ENCODE peak calls at places on chromosomes 13 and 19, in seven cellular contexts. J, L, D, P, K, F and A are unnamed samples.
A peak's percentile ranks its signal among the peaks of the same experiment; 100 is the strongest.

GRCh38 chr13:97879646-97880297 is 73.7 kb upstream of the IPO5 start:
- DNase-seq in L (peak; percentile 39), P (peak; percentile 54), D (peak; percentile 12), J (no peak), K (peak; percentile 91), F (peak; percentile 80), A (peak; percentile 87)

GRCh38 chr13:45828253-45828968 is 23.1 kb downstream of the SIAH3 start:
- DNase-seq in P (no peak), K (no peak), F (no peak), J (no peak), L (peak; percentile 49), D (no peak), A (no peak)

GRCh38 chr13:51453308-51453958 is 597 bp upstream of the INTS6 start:
- DNase-seq in D (no peak), P (no peak), F (no peak), L (peak; percentile 74), K (peak; percentile 87), J (peak; percentile 91), A (no peak)

GRCh38 chr13:68056816-68057710 is 826.9 kb upstream of the PCDH9 start:
- DNase-seq in J (peak; percentile 20), D (no peak), L (peak; percentile 50), P (peak; percentile 72), F (peak; percentile 24), K (no peak), A (peak; percentile 83)

GRCh38 chr13:104460553-104460952 is 1394.3 kb upstream of the SLC10A2 start:
- DNase-seq in P (peak; percentile 6), L (no peak), F (peak; percentile 39), J (no peak), K (no peak), D (no peak), A (peak; percentile 19)

GRCh38 chr13:52652980-52653303 is 306 bp downstream of the SUGT1 start:
- DNase-seq in D (no peak), J (no peak), K (no peak), L (no peak), P (no peak), F (no peak), A (no peak)

GRCh38 chr13:41492432-41493267 is 35.3 kb downstream of the RGCC start:
- DNase-seq in D (no peak), P (no peak), J (no peak), K (no peak), F (no peak), L (no peak), A (no peak)

GRCh38 chr19:17488593-17489391 is 18.5 kb downstream of the SLC27A1 start:
- DNase-seq in F (peak; percentile 25), P (peak; percentile 43), J (peak; percentile 95), D (peak; percentile 83), K (peak; percentile 46), L (peak; percentile 99), A (peak; percentile 92)

GRCh38 chr19:49591731-49592485 is 926 bp downstream of the PRR12 start:
- DNase-seq in D (no peak), J (peak; percentile 55), K (peak; percentile 76), F (peak; percentile 38), L (peak; percentile 82), P (peak; percentile 47), A (peak; percentile 57)

GRCh38 chr19:40214936-40215335 is 3.2 kb downstream of the TTC9B start:
- DNase-seq in D (no peak), K (no peak), J (no peak), P (no peak), L (no peak), F (no peak), A (no peak)

GRCh38 chr19:2089001-2089711 is 7.0 kb downstream of the MOB3A start:
- DNase-seq in D (no peak), L (no peak), K (peak; percentile 52), P (peak; percentile 93), F (no peak), J (no peak), A (peak; percentile 58)

GRCh38 chr19:1854542-1855039 is 6.3 kb upstream of the REXO1 start:
- DNase-seq in L (peak; percentile 56), J (no peak), D (no peak), P (no peak), K (peak; percentile 57), F (no peak), A (no peak)

GRCh38 chr19:14015454-14016035 is 9.4 kb upstream of the RFX1 start:
- DNase-seq in D (no peak), L (no peak), K (no peak), J (peak; percentile 53), F (no peak), P (no peak), A (no peak)

GRCh38 chr19:19403373-19403901 is 2.0 kb upstream of the GATAD2A start:
- DNase-seq in K (peak; percentile 89), P (peak; percentile 56), D (no peak), J (no peak), F (peak; percentile 31), L (no peak), A (peak; percentile 66)

DNA sequence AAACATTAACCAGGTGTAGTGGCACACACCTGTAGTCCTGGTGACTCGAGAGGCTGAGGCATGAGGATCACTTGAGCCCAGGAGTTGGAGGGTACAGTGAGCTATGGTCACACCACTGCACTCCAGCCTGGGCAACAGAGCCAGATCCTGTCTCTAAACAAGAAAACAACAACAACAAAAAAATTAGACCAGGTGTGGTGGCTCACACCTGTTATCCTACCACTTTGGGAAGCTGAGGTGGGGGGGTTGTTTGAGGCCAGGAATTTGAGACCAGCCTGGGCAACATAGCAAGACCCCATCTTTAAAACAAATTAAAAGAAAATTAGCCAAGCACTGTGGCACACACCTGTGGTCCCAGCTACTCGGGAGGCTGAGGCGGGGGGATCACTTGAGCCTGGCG is 20.8 kb upstream of the PTPRS start:
- DNase-seq in J (no peak), K (no peak), L (no peak), D (no peak), P (no peak), F (no peak), A (no peak)
- TF ChIP-seq EZH2 in J (no peak), K (no peak), L (no peak), D (no peak), P (no peak), F (no peak), A (no peak)

GRCh38 chr13:27922974-27923612 is 3.3 kb downstream of the PDX1 start:
- DNase-seq in D (no peak), F (no peak), K (no peak), L (peak; percentile 19), J (no peak), P (no peak), A (no peak)
- TF ChIP-seq EZH2 in D (no peak), F (no peak), K (peak; percentile 4), L (peak; percentile 32), J (peak; percentile 15), P (no peak), A (no peak)

DNA sequence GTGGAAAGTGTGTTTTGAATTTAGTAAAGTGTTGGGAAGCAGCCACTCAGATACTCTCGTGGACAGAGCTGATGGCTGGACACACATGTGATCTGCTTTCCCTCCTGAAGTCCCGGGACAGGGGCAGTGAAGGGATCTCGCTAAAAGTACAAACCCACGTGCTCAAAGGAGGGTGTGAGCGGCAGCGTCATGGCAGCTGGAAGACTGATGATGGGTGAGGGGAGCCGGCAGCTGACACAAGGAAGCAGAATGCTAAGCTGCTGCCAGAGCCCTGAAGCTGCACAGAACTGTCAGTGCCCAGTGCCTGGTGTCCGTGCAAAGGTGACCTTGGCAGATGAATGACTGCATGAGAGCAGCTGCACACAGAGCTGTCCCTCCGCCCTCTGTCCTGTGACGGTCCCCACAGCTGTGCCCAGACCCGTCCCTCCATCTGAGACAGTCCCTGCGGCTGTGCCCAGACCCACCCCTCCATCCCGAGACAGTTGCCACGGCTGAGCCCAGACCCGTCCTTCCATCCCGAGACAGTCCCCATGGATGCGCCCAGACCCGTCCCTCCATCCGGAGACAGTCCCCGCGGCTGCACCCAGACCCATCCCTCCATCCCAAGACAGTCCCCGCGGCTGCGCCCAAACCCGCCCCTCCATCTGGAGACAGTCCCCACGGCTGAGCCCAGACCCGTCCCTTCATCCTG is 29.6 kb upstream of the TMEM255B start:
- DNase-seq in K (peak; percentile 57), D (no peak), P (peak; percentile 14), L (no peak), J (no peak), F (no peak), A (no peak)
- TF ChIP-seq EZH2 in K (peak; percentile 38), D (no peak), P (peak; percentile 82), L (no peak), J (no peak), F (peak; percentile 76), A (no peak)

GRCh38 chr13:44397766-44398223 is 24.2 kb downstream of the SERP2 start:
- DNase-seq in P (no peak), F (no peak), D (no peak), J (no peak), K (no peak), L (no peak), A (no peak)
- TF ChIP-seq EZH2 in P (no peak), F (no peak), D (no peak), J (no peak), K (no peak), L (no peak), A (no peak)

GRCh38 chr19:632228-633067 is 889 bp downstream of the POLRMT start:
- DNase-seq in P (peak; percentile 47), J (peak; percentile 75), L (peak; percentile 72), F (peak; percentile 44), K (peak; percentile 88), D (no peak), A (peak; percentile 40)
- TF ChIP-seq EZH2 in P (no peak), J (no peak), L (no peak), F (no peak), K (no peak), D (no peak), A (no peak)

GRCh38 chr19:29303035-29303706 is 90.2 kb upstream of the UQCRFS1 start:
- DNase-seq in J (no peak), P (no peak), L (no peak), D (no peak), F (no peak), K (no peak), A (no peak)

GRCh38 chr19:29305268-29305667 is 92.3 kb upstream of the UQCRFS1 start:
- DNase-seq in D (no peak), F (no peak), L (no peak), P (no peak), J (no peak), K (no peak), A (no peak)

GRCh38 chr19:29299416-29300380 is 86.7 kb upstream of the UQCRFS1 start:
- DNase-seq in P (no peak), L (no peak), F (no peak), K (no peak), J (no peak), D (no peak), A (no peak)

GRCh38 chr19:29303707-29304090 is 90.7 kb upstream of the UQCRFS1 start:
- DNase-seq in K (no peak), P (no peak), J (no peak), L (no peak), F (no peak), D (no peak), A (no peak)

GRCh38 chr19:29302002-29302928 is 89.3 kb upstream of the UQCRFS1 start:
- DNase-seq in L (no peak), K (no peak), D (no peak), F (no peak), J (no peak), P (no peak), A (no peak)
- TF ChIP-seq EZH2 in L (no peak), K (no peak), D (no peak), F (no peak), J (no peak), P (no peak), A (no peak)

DNA sequence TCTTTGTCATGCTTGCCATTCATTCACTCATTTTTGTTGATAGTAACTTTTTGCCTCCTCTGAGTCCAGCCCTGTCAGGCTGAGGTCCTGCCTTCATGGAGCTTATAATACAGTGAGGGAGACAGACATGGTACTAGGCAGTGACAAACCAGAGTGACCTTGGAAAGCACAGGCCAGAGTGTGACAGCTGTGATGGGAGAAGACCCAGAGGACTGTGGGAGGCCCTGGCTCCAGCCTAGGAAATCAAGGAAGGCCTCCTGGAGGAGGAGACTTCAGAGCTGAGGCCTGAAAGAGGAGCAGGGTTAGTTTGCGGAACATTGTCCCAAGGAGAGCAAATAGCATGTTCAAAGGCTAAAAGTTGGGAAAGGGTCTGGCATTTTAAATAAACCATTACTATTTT is 20.5 kb downstream of the PAK4 start:
- DNase-seq in D (no peak), P (no peak), L (no peak), F (no peak), J (no peak), K (no peak), A (no peak)
- TF ChIP-seq EZH2 in D (no peak), P (no peak), L (no peak), F (no peak), J (no peak), K (no peak), A (no peak)